ENCODE peak calls at places on chromosomes 11 and 22, in ten cellular contexts. H, E, I, M, J, V, L, W, Y and Z are unnamed samples.

GRCh38 chr11:47998345-47998732 is 18.0 kb downstream of the PTPRJ start:
- DNase-seq in H (no peak), E (no peak), I (no peak), M (no peak), J (no peak), V (no peak), L (no peak), W (no peak), Y (no peak), Z (no peak)

GRCh38 chr22:44682556-44683168 is 19.3 kb upstream of the PRR5 start:
- DNase-seq in H (no peak), E (no peak), I (no peak), M (no peak), J (no peak), V (no peak), L (no peak), W (no peak), Y (no peak), Z (no peak)

GRCh38 chr11:74069146-74070046 is 60.5 kb upstream of the UCP3 start:
- DNase-seq in H (no peak), E (no peak), I (no peak), M (no peak), J (no peak), V (no peak), L (no peak), W (no peak), Y (no peak), Z (no peak)

GRCh38 chr22:24437091-24437490 is 9.7 kb downstream of the ADORA2A start:
- DNase-seq in H (no peak), E (no peak), I (no peak), M (no peak), J (no peak), V (no peak), L (no peak), W (no peak), Y (no peak), Z (no peak)

GRCh38 chr11:128552783-128553661 is 34.3 kb downstream of the ETS1 start:
- DNase-seq in H (peak), E (peak), I (no peak), M (peak), J (no peak), V (peak), L (peak), W (no peak), Y (peak), Z (no peak)

GRCh38 chr22:32574957-32575893 is 100.6 kb downstream of the FBXO7 start:
- DNase-seq in H (no peak), E (no peak), I (no peak), M (no peak), J (no peak), V (no peak), L (no peak), W (no peak), Y (no peak), Z (no peak)

GRCh38 chr22:25086902-25087282 is 112.8 kb upstream of the CRYBB3 start:
- DNase-seq in H (no peak), E (no peak), I (no peak), M (no peak), J (no peak), V (no peak), L (no peak), W (no peak), Y (no peak), Z (no peak)

GRCh38 chr22:30312053-30312452 is 14.7 kb downstream of the TBC1D10A start:
- DNase-seq in H (no peak), E (no peak), I (no peak), M (no peak), J (peak), V (no peak), L (peak), W (no peak), Y (no peak), Z (peak)

GRCh38 chr11:47236482-47236881 is 12.1 kb downstream of the ACP2 start:
- DNase-seq in H (no peak), E (no peak), I (no peak), M (no peak), J (no peak), V (no peak), L (peak), W (no peak), Y (peak), Z (peak)

GRCh38 chr11:779120-779954 is 2.0 kb upstream of the GATD1 start:
- DNase-seq in H (no peak), E (no peak), I (no peak), M (no peak), J (no peak), V (no peak), L (no peak), W (no peak), Y (no peak), Z (no peak)

GRCh38 chr11:62186195-62186594 is 3.8 kb upstream of the SCGB1D1 start:
- DNase-seq in H (no peak), E (no peak), I (no peak), M (no peak), J (no peak), V (no peak), L (no peak), W (no peak), Y (no peak), Z (no peak)

GRCh38 chr11:115170133-115170815 is 333.9 kb downstream of the CADM1 start:
- DNase-seq in H (peak), E (peak), I (no peak), M (no peak), J (peak), V (peak), L (peak), W (no peak), Y (peak), Z (peak)

GRCh38 chr11:34898474-34898873 is 17.7 kb downstream of the APIP start:
- DNase-seq in H (no peak), E (no peak), I (no peak), M (no peak), J (no peak), V (no peak), L (no peak), W (no peak), Y (no peak), Z (no peak)

GRCh38 chr11:27234961-27235360 is 128.1 kb downstream of the CCDC34 start:
- DNase-seq in H (no peak), E (no peak), I (no peak), M (no peak), J (no peak), V (no peak), L (no peak), W (no peak), Y (no peak), Z (no peak)

GRCh38 chr22:21624120-21624879 is 5.5 kb downstream of the YDJC start:
- DNase-seq in H (peak), E (peak), I (no peak), M (no peak), J (peak), V (no peak), L (peak), W (peak), Y (peak), Z (no peak)

GRCh38 chr11:114307524-114308203 is 11.5 kb downstream of the NNMT start:
- DNase-seq in H (peak), E (no peak), I (no peak), M (no peak), J (peak), V (no peak), L (peak), W (no peak), Y (peak), Z (peak)